ENCODE peak calls at places on chromosome 13, in four cellular contexts. D is neural progenitor cell, J is neuronal stem cell, I is psoas muscle. V is an unnamed sample.

GRCh38 chr13:106796280-106797047 is 228.5 kb upstream of the ARGLU1 start:
- DNase-seq in I (no peak), D (peak; percentile 83), J (peak; percentile 51), V (no peak)

GRCh38 chr13:45781553-45782326 is 69.8 kb downstream of the SIAH3 start:
- DNase-seq in J (no peak), D (no peak), I (peak; percentile 88), V (no peak)

GRCh38 chr13:31208554-31209122 is 8.9 kb downstream of the B3GLCT start:
- DNase-seq in I (no peak), J (no peak), D (no peak), V (no peak)

GRCh38 chr13:36385471-36385870 is 39.3 kb upstream of the SPART start:
- DNase-seq in J (no peak), D (no peak), I (no peak), V (no peak)

GRCh38 chr13:42758515-42758914 is 22.9 kb upstream of the FAM216B start:
- DNase-seq in D (no peak), I (no peak), J (no peak), V (no peak)

GRCh38 chr13:31824705-31825512 is 85.6 kb downstream of the RXFP2 start:
- DNase-seq in I (no peak), D (no peak), J (no peak), V (no peak)

GRCh38 chr13:45331981-45332830 is 8.8 kb downstream of the TPT1 start:
- DNase-seq in D (no peak), J (no peak), I (no peak), V (no peak)

GRCh38 chr13:44267966-44268365 is 105.7 kb upstream of the SERP2 start:
- DNase-seq in J (no peak), I (no peak), D (no peak), V (no peak)

GRCh38 chr13:67366533-67366932 is 136.4 kb upstream of the PCDH9 start:
- DNase-seq in D (no peak), I (no peak), J (no peak), V (no peak)

GRCh38 chr13:63737418-63737817 is 2321.8 kb upstream of the PCDH20 start:
- DNase-seq in J (no peak), I (no peak), D (no peak), V (no peak)

GRCh38 chr13:82800391-82800790 is 1081.9 kb downstream of the SLITRK1 start:
- DNase-seq in I (no peak), J (no peak), D (no peak), V (no peak)

GRCh38 chr13:77503398-77503797 is 32.1 kb upstream of the SCEL start:
- DNase-seq in J (no peak), I (no peak), D (no peak), V (no peak)

GRCh38 chr13:51797664-51798488 is 6.1 kb downstream of the DHRS12 start:
- DNase-seq in I (no peak), D (peak; percentile 64), J (peak; percentile 41), V (peak; percentile 52)

GRCh38 chr13:100835695-100836094 is 161.1 kb upstream of the TMTC4 start:
- DNase-seq in J (no peak), I (no peak), D (no peak), V (no peak)
- H3K27ac ChIP-seq in J (no peak overlapping the region), I (no peak overlapping the region), D (no peak overlapping the region), V (no peak overlapping the region)

GRCh38 chr13:110509971-110510786 is 51.3 kb downstream of the RAB20 start:
- DNase-seq in I (no peak), D (no peak), J (no peak), V (no peak)
- H3K27ac ChIP-seq in I (no peak overlapping the region), D (no peak overlapping the region), J (no peak overlapping the region), V (no peak overlapping the region)

GRCh38 chr13:98938801-98939200 is 39.1 kb downstream of the DOCK9 start:
- DNase-seq in I (no peak), D (peak; percentile 41), J (no peak), V (no peak)
- H3K27ac ChIP-seq in I (no peak overlapping the region), D (no peak overlapping the region), J (no peak overlapping the region), V (no peak overlapping the region)

GRCh38 chr13:33855371-33855895 is 37.5 kb downstream of the RFC3 start:
- DNase-seq in J (no peak), D (no peak), I (no peak), V (no peak)
- H3K27ac ChIP-seq in J (no peak overlapping the region), D (no peak overlapping the region), I (no peak overlapping the region), V (no peak overlapping the region)

GRCh38 chr13:110523838-110524237 is 37.7 kb downstream of the RAB20 start:
- DNase-seq in D (no peak), J (no peak), I (no peak), V (no peak)
- H3K27ac ChIP-seq in D (no peak overlapping the region), J (no peak overlapping the region), I (peak overlapping the region; percentile 55), V (no peak overlapping the region)

V was measured in substantia nigra.